ENCODE peak calls at places on chromosomes 12 and 14, in four cellular contexts. R is GM12878, D is K562, I is HepG2. O is an unnamed sample.

GRCh38 chr12:65881965-65882413 is 57.7 kb downstream of the HMGA2 start:
- DNase-seq in R (no peak), D (no peak), I (no peak), O (no peak)

GRCh38 chr12:57641699-57642442 is 8.9 kb upstream of the B4GALNT1 start:
- DNase-seq in R (no peak), D (no peak), I (no peak), O (no peak)

GRCh38 chr14:87805315-87805723 is 187.7 kb downstream of the GALC start:
- DNase-seq in R (no peak), D (peak; percentile 43), I (peak; percentile 9), O (no peak)

GRCh38 chr14:90523544-90523943 is 126.7 kb downstream of the CALM1 start:
- DNase-seq in R (no peak), D (no peak), I (no peak), O (no peak)

GRCh38 chr14:74735113-74735512 is 22.2 kb downstream of the FCF1 start:
- DNase-seq in R (no peak), D (no peak), I (no peak), O (no peak)

GRCh38 chr12:58443273-58443980 is 476.9 kb downstream of the LRIG3 start:
- DNase-seq in R (no peak), D (no peak), I (peak; percentile 28), O (peak; percentile 40)

GRCh38 chr12:105921872-105922669 is 216.7 kb downstream of the NUAK1 start:
- DNase-seq in R (no peak), D (no peak), I (no peak), O (no peak)

GRCh38 chr12:3313066-3313465 is 177.9 kb upstream of the PRMT8 start:
- DNase-seq in R (no peak), D (no peak), I (no peak), O (no peak)

GRCh38 chr14:101178184-101179072 is 274.9 kb upstream of the RTL1 start:
- DNase-seq in R (no peak), D (no peak), I (no peak), O (no peak)

GRCh38 chr12:66713984-66714383 is 35.1 kb upstream of the GRIP1 start:
- DNase-seq in R (no peak), D (no peak), I (no peak), O (no peak)

GRCh38 chr14:94953541-94954260 is 183.8 kb upstream of the GSC start:
- DNase-seq in R (no peak), D (no peak), I (no peak), O (no peak)
- TF ChIP-seq POLR2A in R (no peak), D (no peak), I (no peak), O (no peak)

DNA sequence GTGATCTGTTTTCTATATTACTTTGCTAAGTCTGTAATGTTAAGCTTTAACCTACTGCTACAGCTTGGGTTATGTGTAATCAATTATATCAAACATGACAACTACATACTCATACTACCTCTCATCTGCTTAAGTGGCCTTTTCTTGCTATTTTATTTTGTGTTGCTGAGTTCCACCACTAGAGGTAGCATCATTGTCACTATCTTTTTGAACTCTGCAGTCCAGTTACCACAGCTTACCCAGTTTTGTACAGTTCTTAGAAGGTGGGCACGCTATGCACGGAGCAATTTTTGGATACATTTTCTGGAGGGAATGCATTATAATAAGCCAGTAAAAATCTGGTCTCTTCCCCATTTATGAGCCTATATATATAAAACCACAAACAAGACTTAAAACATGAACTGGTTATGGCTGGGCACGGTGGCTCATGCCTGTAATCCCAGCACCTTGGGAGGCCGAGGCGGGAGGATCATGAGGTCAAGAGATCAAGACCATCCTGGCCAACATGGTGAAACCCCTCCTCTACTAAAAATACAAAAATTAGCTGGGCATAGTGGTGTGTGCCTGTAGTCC is 48.5 kb downstream of the SAV1 start:
- DNase-seq in R (peak; percentile 21), D (no peak), I (peak; percentile 38), O (peak; percentile 32)
- TF ChIP-seq ATF3 in R (no peak), D (no peak), I (no peak), O (no peak)

GRCh38 chr12:39442895-39443703 is at the start of gene KIF21A:
- DNase-seq in R (peak; percentile 66), D (peak; percentile 87), I (peak; percentile 88), O (peak; percentile 88)
- TF ChIP-seq POLR2A in R (peak; percentile 99), D (peak; percentile 92), I (peak; percentile 95), O (peak; percentile 79)

GRCh38 chr12:111227476-111228420 is 141.1 kb downstream of the PHETA1 start:
- DNase-seq in R (no peak), D (no peak), I (no peak), O (no peak)

GRCh38 chr12:111224196-111225066 is 144.5 kb downstream of the PHETA1 start:
- DNase-seq in R (no peak), D (no peak), I (no peak), O (no peak)

GRCh38 chr12:111225307-111225706 is 143.6 kb downstream of the PHETA1 start:
- DNase-seq in R (no peak), D (no peak), I (no peak), O (no peak)

DNA sequence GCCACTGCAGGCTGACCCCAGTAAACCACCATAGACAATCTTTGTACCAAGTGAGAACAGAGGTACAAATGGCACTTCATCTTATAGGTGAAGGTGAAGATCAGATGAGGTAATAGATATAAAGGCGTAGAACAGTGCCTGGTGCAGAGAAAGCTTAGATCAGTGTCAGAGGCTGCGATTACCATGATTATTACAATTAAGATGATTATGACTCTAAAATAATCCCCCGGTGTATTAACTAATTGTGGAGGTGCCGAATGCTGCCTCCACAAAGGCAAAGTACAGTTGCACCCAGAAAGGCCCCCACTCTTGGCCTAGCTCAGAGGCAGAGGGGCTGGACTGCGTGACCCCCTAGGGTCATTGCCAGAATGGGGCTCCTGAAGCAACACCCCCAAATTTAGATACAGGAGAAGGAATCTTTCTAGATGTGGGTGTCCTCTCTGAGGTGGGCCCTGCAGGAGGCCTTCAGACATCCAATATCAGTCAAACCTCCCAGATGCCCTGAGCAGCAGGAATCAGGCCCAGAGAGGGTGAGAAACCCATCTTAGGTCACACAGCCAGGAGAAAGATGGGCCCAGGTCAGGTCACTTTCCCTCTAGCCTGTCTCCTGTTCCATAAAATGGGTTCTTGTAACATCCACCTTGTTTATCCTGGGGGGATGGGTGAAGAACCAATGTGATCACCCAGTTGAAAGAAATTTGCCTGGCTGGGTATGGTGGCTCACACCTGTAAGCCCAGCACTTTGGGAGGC is 139.8 kb downstream of the PHETA1 start:
- DNase-seq in R (no peak), D (no peak), I (no peak), O (no peak)
- TF ChIP-seq ATF3 in R (no peak), D (no peak), I (no peak), O (no peak)